ENCODE peak calls at places on chromosomes 11 and 22, in ten cellular contexts. V is aorta; S is sigmoid colon; Z is left ventricle myocardium inferior; B is heart right ventricle; C is CD8-positive, alpha-beta memory T cell; I is cardiac muscle cell; R is BE2C; H is thoracic aorta; Q is colonic mucosa. Y is an unnamed sample.
A peak's percentile ranks its signal among the peaks of the same experiment; 100 is the strongest.

GRCh38 chr11:1862588-1863351 is 9.9 kb downstream of the LSP1 start:
- DNase-seq in V (peak; percentile 78), S (no peak), Z (peak; percentile 30), B (peak; percentile 17), C (no peak), I (peak; percentile 45), R (no peak), H (no peak), Q (no peak), Y (no peak)

GRCh38 chr11:75107187-75107586 is 10.5 kb upstream of the OR2AT4 start:
- DNase-seq in V (no peak), S (no peak), Z (no peak), B (no peak), C (no peak), I (peak; percentile 28), R (no peak), H (no peak), Q (no peak), Y (no peak)

GRCh38 chr11:28529046-28529445 is 420.9 kb downstream of the METTL15 start:
- DNase-seq in V (no peak), S (no peak), Z (no peak), B (no peak), C (no peak), I (peak; percentile 36), R (no peak), H (no peak), Q (no peak), Y (no peak)

GRCh38 chr11:11313902-11314692 is 39.0 kb downstream of the CSNK2A3 start:
- DNase-seq in V (no peak), S (no peak), Z (no peak), B (no peak), C (no peak), I (no peak), R (no peak), H (no peak), Q (no peak), Y (no peak)

GRCh38 chr11:62770778-62771143 is 435 bp upstream of the TAF6L start:
- DNase-seq in V (no peak), S (peak; percentile 74), Z (no peak), B (no peak), C (no peak), I (no peak), R (peak; percentile 16), H (no peak), Q (peak; percentile 44), Y (peak; percentile 64)

GRCh38 chr11:117519170-117519569 is 191.5 kb downstream of the CEP164 start:
- DNase-seq in V (no peak), S (no peak), Z (no peak), B (no peak), C (no peak), I (no peak), R (no peak), H (no peak), Q (no peak), Y (no peak)

GRCh38 chr11:79082920-79083319 is 357.9 kb downstream of the TENM4 start:
- DNase-seq in V (no peak), S (no peak), Z (no peak), B (no peak), C (no peak), I (no peak), R (no peak), H (no peak), Q (no peak), Y (no peak)

GRCh38 chr11:134536219-134536618 is 124.2 kb upstream of the B3GAT1 start:
- DNase-seq in V (no peak), S (peak; percentile 35), Z (no peak), B (no peak), C (no peak), I (no peak), R (no peak), H (no peak), Q (no peak), Y (no peak)

GRCh38 chr11:19670030-19670761 is 42.4 kb upstream of the NAV2 start:
- DNase-seq in V (no peak), S (no peak), Z (no peak), B (no peak), C (no peak), I (no peak), R (no peak), H (no peak), Q (peak; percentile 27), Y (no peak)

GRCh38 chr11:10488121-10488580 is 33.1 kb downstream of the AMPD3 start:
- DNase-seq in V (peak; percentile 37), S (no peak), Z (no peak), B (no peak), C (no peak), I (no peak), R (no peak), H (no peak), Q (peak; percentile 56), Y (no peak)

GRCh38 chr11:120875986-120876385 is 147.9 kb upstream of the TBCEL start:
- DNase-seq in V (no peak), S (no peak), Z (no peak), B (no peak), C (no peak), I (no peak), R (no peak), H (no peak), Q (no peak), Y (no peak)

GRCh38 chr11:36564376-36565032 is 3.3 kb upstream of the RAG1 start:
- DNase-seq in V (no peak), S (no peak), Z (no peak), B (no peak), C (peak; percentile 38), I (peak; percentile 75), R (peak; percentile 53), H (no peak), Q (peak; percentile 50), Y (peak; percentile 39)

GRCh38 chr11:82523141-82523540 is 210.5 kb downstream of the FAM181B start:
- DNase-seq in V (no peak), S (peak; percentile 71), Z (no peak), B (no peak), C (no peak), I (no peak), R (no peak), H (no peak), Q (no peak), Y (no peak)

GRCh38 chr22:23831261-23831660 is 7.5 kb downstream of the DERL3 start:
- DNase-seq in V (peak; percentile 59), S (peak; percentile 26), Z (no peak), B (no peak), C (no peak), I (no peak), R (no peak), H (no peak), Q (no peak), Y (no peak)

GRCh38 chr11:32891657-32892354 is 805 bp upstream of the QSER1 start:
- DNase-seq in V (no peak), S (no peak), Z (no peak), B (no peak), C (no peak), I (peak; percentile 9), R (peak; percentile 4), H (no peak), Q (peak; percentile 53), Y (no peak)

GRCh38 chr11:116787786-116788486 is at the start of gene ZPR1:
- DNase-seq in V (peak; percentile 95), S (peak; percentile 92), Z (peak; percentile 88), B (peak; percentile 86), C (peak; percentile 84), I (peak; percentile 71), R (peak; percentile 70), H (peak; percentile 50), Q (peak; percentile 91), Y (peak; percentile 87)

GRCh38 chr22:39920134-39920743 is 19.4 kb downstream of the GRAP2 start:
- DNase-seq in V (no peak), S (no peak), Z (no peak), B (no peak), C (peak; percentile 49), I (no peak), R (no peak), H (no peak), Q (no peak), Y (no peak)

GRCh38 chr22:39925273-39925672 is 24.4 kb downstream of the GRAP2 start:
- DNase-seq in V (no peak), S (no peak), Z (no peak), B (no peak), C (no peak), I (no peak), R (no peak), H (no peak), Q (no peak), Y (no peak)

GRCh38 chr22:39926175-39927152 is 25.6 kb downstream of the GRAP2 start:
- DNase-seq in V (no peak), S (no peak), Z (no peak), B (no peak), C (peak; percentile 48), I (no peak), R (no peak), H (no peak), Q (peak; percentile 62), Y (no peak)

GRCh38 chr22:39924286-39924685 is 23.4 kb downstream of the GRAP2 start:
- DNase-seq in V (no peak), S (no peak), Z (no peak), B (no peak), C (no peak), I (no peak), R (no peak), H (no peak), Q (no peak), Y (no peak)

GRCh38 chr22:39923689-39924088 is 22.8 kb downstream of the GRAP2 start:
- DNase-seq in V (no peak), S (no peak), Z (no peak), B (no peak), C (no peak), I (no peak), R (no peak), H (no peak), Q (no peak), Y (no peak)
- H3K4me1 ChIP-seq in V (no peaks in the 10 kb centered on the region), S (no peaks in the 10 kb centered on the region), Z (no peaks in the 10 kb centered on the region), B (no peaks in the 10 kb centered on the region), C (peaks cover 100% of the 10 kb centered on the region), I (no peaks in the 10 kb centered on the region), R (no peaks in the 10 kb centered on the region), H (no peaks in the 10 kb centered on the region), Q (no peaks in the 10 kb centered on the region), Y (no peaks in the 10 kb centered on the region)

GRCh38 chr11:126081915-126082250 is 19.2 kb upstream of the CDON start:
- DNase-seq in V (no peak), S (no peak), Z (no peak), B (no peak), C (no peak), I (no peak), R (no peak), H (no peak), Q (no peak), Y (no peak)
- H3K4me1 ChIP-seq in V (no peaks in the 10 kb centered on the region), S (peaks cover 42% of the 10 kb centered on the region), Z (peaks cover 16% of the 10 kb centered on the region), B (peaks cover 10% of the 10 kb centered on the region), C (peaks cover 17% of the 10 kb centered on the region), I (peaks cover 25% of the 10 kb centered on the region), R (peaks cover 46% of the 10 kb centered on the region), H (no peaks in the 10 kb centered on the region), Q (no peaks in the 10 kb centered on the region), Y (peaks cover 5% of the 10 kb centered on the region)

GRCh38 chr11:12433571-12434061 is 56.2 kb downstream of the PARVA start:
- DNase-seq in V (peak; percentile 81), S (peak; percentile 91), Z (no peak), B (no peak), C (no peak), I (peak; percentile 87), R (no peak), H (no peak), Q (no peak), Y (no peak)
- H3K4me1 ChIP-seq in V (peaks cover 15% of the 10 kb centered on the region), S (peaks cover 83% of the 10 kb centered on the region), Z (peaks cover 87% of the 10 kb centered on the region), B (peaks cover 72% of the 10 kb centered on the region), C (no peaks in the 10 kb centered on the region), I (peaks cover 31% of the 10 kb centered on the region), R (no peaks in the 10 kb centered on the region), H (peaks cover 52% of the 10 kb centered on the region), Q (peaks cover 15% of the 10 kb centered on the region), Y (peaks cover 29% of the 10 kb centered on the region)

DNA sequence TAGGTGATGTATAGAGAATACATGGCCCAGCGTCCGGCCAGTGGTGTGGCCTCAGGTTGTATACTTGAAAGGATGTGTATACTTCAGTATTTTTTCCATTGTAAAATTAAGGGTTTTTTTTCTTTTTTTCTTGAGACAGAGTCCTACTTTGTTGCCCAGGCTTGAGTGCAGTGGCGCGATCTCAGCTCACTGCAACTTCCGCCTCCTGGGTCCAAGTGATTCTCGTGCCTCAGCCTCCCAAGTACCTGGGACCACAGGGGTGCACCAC is 15.8 kb downstream of the ZBTB16 start:
- DNase-seq in V (no peak), S (peak; percentile 64), Z (no peak), B (no peak), C (no peak), I (no peak), R (no peak), H (no peak), Q (no peak), Y (no peak)
- H3K4me1 ChIP-seq in V (peaks cover 24% of the 10 kb centered on the region), S (peaks cover 99% of the 10 kb centered on the region), Z (peaks cover 100% of the 10 kb centered on the region), B (peaks cover 100% of the 10 kb centered on the region), C (peaks cover 54% of the 10 kb centered on the region), I (peaks cover 34% of the 10 kb centered on the region), R (no peaks in the 10 kb centered on the region), H (peaks cover 93% of the 10 kb centered on the region), Q (peaks cover 6% of the 10 kb centered on the region), Y (peaks cover 56% of the 10 kb centered on the region)